ENCODE peak calls at places on chromosomes 6 and 20, in five cellular contexts. X is DMS 273 treated with DMSO at 0.1 percent for 48 hours, K is progenitor cell of endocrine pancreas, U is Caki2, A is HTR-8/SVneo. L is an unnamed sample.

GRCh38 chr6:11198663-11199603 is 33.5 kb downstream of the NEDD9 start:
- DNase-seq in X (no peak), K (no peak), U (no peak), A (no peak), L (no peak)

GRCh38 chr20:46458891-46459750 is 52.7 kb upstream of the ELMO2 start:
- DNase-seq in X (no peak), K (peak; percentile 80), U (no peak), A (no peak), L (peak; percentile 20)

GRCh38 chr6:41940759-41941279 is 789 bp downstream of the CCND3 start:
- DNase-seq in X (peak; percentile 7), K (peak; percentile 21), U (peak; percentile 61), A (peak; percentile 22), L (no peak)

GRCh38 chr6:130134594-130134993 is 88.2 kb downstream of the SAMD3 start:
- DNase-seq in X (no peak), K (no peak), U (no peak), A (no peak), L (no peak)

GRCh38 chr6:139080255-139080920 is 51.8 kb downstream of the ABRACL start:
- DNase-seq in X (no peak), K (no peak), U (no peak), A (no peak), L (no peak)

GRCh38 chr20:36836591-36837329 is 39.2 kb upstream of the TLDC2 start:
- DNase-seq in X (no peak), K (no peak), U (no peak), A (peak; percentile 81), L (peak; percentile 98)

GRCh38 chr6:145836170-145836569 is 21.6 kb upstream of the FBXO30 start:
- DNase-seq in X (no peak), K (no peak), U (no peak), A (peak; percentile 5), L (peak; percentile 75)

GRCh38 chr6:125670586-125670985 is 78.8 kb upstream of the HEY2 start:
- DNase-seq in X (no peak), K (no peak), U (no peak), A (no peak), L (no peak)

GRCh38 chr20:63835031-63835858 is 4.2 kb upstream of the ZBTB46 start:
- DNase-seq in X (peak; percentile 98), K (peak; percentile 76), U (peak; percentile 99), A (peak; percentile 100), L (peak; percentile 85)

L was measured in trophoblast cell.